ENCODE peak calls at places on chromosomes 4 and X, in four cellular contexts. One of them, this sample, is unnamed.

GRCh38 chr4:6582889-6583504 is 8.0 kb downstream of the MAN2B2 start:
- DNase-seq in stimulated activated CD4-positive, alpha-beta T cell treated with anti-CD3 and anti-CD28 coated beads, Interleukin-15, amount 100 ng/mL, for 24 hours: no peak
- DNase-seq in cardiac fibroblast: peak; percentile 31
- DNase-seq in OCI-M1: peak; percentile 16
- DNase-seq in this sample: peak; percentile 42

GRCh38 chr4:62377700-62378099 is 1177.6 kb downstream of the ADGRL3 start:
- DNase-seq in stimulated activated CD4-positive, alpha-beta T cell treated with anti-CD3 and anti-CD28 coated beads, Interleukin-15, amount 100 ng/mL, for 24 hours: no peak
- DNase-seq in cardiac fibroblast: no peak
- DNase-seq in OCI-M1: no peak
- DNase-seq in this sample: no peak

GRCh38 chrX:23616361-23616760 is 50.9 kb upstream of the PRDX4 start:
- DNase-seq in stimulated activated CD4-positive, alpha-beta T cell treated with anti-CD3 and anti-CD28 coated beads, Interleukin-15, amount 100 ng/mL, for 24 hours: no peak
- DNase-seq in cardiac fibroblast: peak; percentile 41
- DNase-seq in OCI-M1: peak; percentile 35
- DNase-seq in this sample: no peak

GRCh38 chr4:38308728-38309315 is 348.6 kb downstream of the PTTG2 start:
- DNase-seq in stimulated activated CD4-positive, alpha-beta T cell treated with anti-CD3 and anti-CD28 coated beads, Interleukin-15, amount 100 ng/mL, for 24 hours: no peak
- DNase-seq in cardiac fibroblast: peak; percentile 19
- DNase-seq in OCI-M1: no peak
- DNase-seq in this sample: peak; percentile 38

GRCh38 chrX:13177921-13178320 is 133.5 kb upstream of the FAM9C start:
- DNase-seq in stimulated activated CD4-positive, alpha-beta T cell treated with anti-CD3 and anti-CD28 coated beads, Interleukin-15, amount 100 ng/mL, for 24 hours: no peak
- DNase-seq in cardiac fibroblast: no peak
- DNase-seq in OCI-M1: no peak
- DNase-seq in this sample: no peak

GRCh38 chrX:41922694-41923171 is 621 bp downstream of the CASK start:
- DNase-seq in stimulated activated CD4-positive, alpha-beta T cell treated with anti-CD3 and anti-CD28 coated beads, Interleukin-15, amount 100 ng/mL, for 24 hours: peak; percentile 26
- DNase-seq in cardiac fibroblast: peak; percentile 24
- DNase-seq in OCI-M1: peak; percentile 22
- DNase-seq in this sample: no peak

GRCh38 chr4:113540859-113541258 is 220.7 kb downstream of the CAMK2D start:
- DNase-seq in stimulated activated CD4-positive, alpha-beta T cell treated with anti-CD3 and anti-CD28 coated beads, Interleukin-15, amount 100 ng/mL, for 24 hours: peak; percentile 73
- DNase-seq in cardiac fibroblast: peak; percentile 69
- DNase-seq in OCI-M1: peak; percentile 11
- DNase-seq in this sample: no peak

GRCh38 chr4:17504081-17504480 is 7.8 kb downstream of the QDPR start:
- DNase-seq in stimulated activated CD4-positive, alpha-beta T cell treated with anti-CD3 and anti-CD28 coated beads, Interleukin-15, amount 100 ng/mL, for 24 hours: no peak
- DNase-seq in cardiac fibroblast: no peak
- DNase-seq in OCI-M1: no peak
- DNase-seq in this sample: no peak

GRCh38 chrX:72169008-72169728 is 12.4 kb upstream of the PIN4 start:
- DNase-seq in stimulated activated CD4-positive, alpha-beta T cell treated with anti-CD3 and anti-CD28 coated beads, Interleukin-15, amount 100 ng/mL, for 24 hours: peak; percentile 13
- DNase-seq in cardiac fibroblast: peak; percentile 12
- DNase-seq in OCI-M1: peak; percentile 90
- DNase-seq in this sample: no peak

GRCh38 chr4:72629540-72629939 is 60.5 kb upstream of the ADAMTS3 start:
- DNase-seq in stimulated activated CD4-positive, alpha-beta T cell treated with anti-CD3 and anti-CD28 coated beads, Interleukin-15, amount 100 ng/mL, for 24 hours: no peak
- DNase-seq in cardiac fibroblast: no peak
- DNase-seq in OCI-M1: peak; percentile 36
- DNase-seq in this sample: no peak

GRCh38 chrX:57915680-57916079 is 5.4 kb upstream of the ZXDA start:
- DNase-seq in stimulated activated CD4-positive, alpha-beta T cell treated with anti-CD3 and anti-CD28 coated beads, Interleukin-15, amount 100 ng/mL, for 24 hours: no peak
- DNase-seq in cardiac fibroblast: no peak
- DNase-seq in OCI-M1: no peak
- DNase-seq in this sample: no peak

GRCh38 chr4:140944539-140944938 is 188.4 kb upstream of the TBC1D9 start:
- DNase-seq in stimulated activated CD4-positive, alpha-beta T cell treated with anti-CD3 and anti-CD28 coated beads, Interleukin-15, amount 100 ng/mL, for 24 hours: no peak
- DNase-seq in cardiac fibroblast: peak; percentile 57
- DNase-seq in OCI-M1: no peak
- DNase-seq in this sample: no peak

GRCh38 chr4:101162990-101163380 is 184.3 kb downstream of the PPP3CA start:
- DNase-seq in stimulated activated CD4-positive, alpha-beta T cell treated with anti-CD3 and anti-CD28 coated beads, Interleukin-15, amount 100 ng/mL, for 24 hours: no peak
- DNase-seq in cardiac fibroblast: no peak
- DNase-seq in OCI-M1: no peak
- DNase-seq in this sample: no peak

GRCh38 chr4:25448379-25449109 is 71.5 kb downstream of the ANAPC4 start:
- DNase-seq in stimulated activated CD4-positive, alpha-beta T cell treated with anti-CD3 and anti-CD28 coated beads, Interleukin-15, amount 100 ng/mL, for 24 hours: no peak
- DNase-seq in cardiac fibroblast: peak; percentile 54
- DNase-seq in OCI-M1: no peak
- DNase-seq in this sample: no peak

This sample was measured in retinal pigment epithelial cell.